ENCODE peak calls at places on chromosomes 6 and 20, in nine cellular contexts. S is sigmoid colon, Z is ovary, L is tibial nerve, N is suprapubic skin, W is A549, T is transverse colon, J is GM12878, O is HepG2. A is an unnamed sample.
A peak's percentile ranks its signal among the peaks of the same experiment; 100 is the strongest.

GRCh38 chr6:15897063-15897934 is 231.6 kb upstream of the MYLIP start:
- DNase-seq in T (no peak), S (no peak), W (no peak), N (no peak), J (no peak), Z (peak; percentile 37), L (peak; percentile 61), O (no peak), A (peak; percentile 60)

GRCh38 chr6:34447915-34448314 is 18.0 kb upstream of the PACSIN1 start:
- DNase-seq in Z (no peak), J (no peak), S (no peak), O (no peak), N (no peak), W (no peak), L (no peak), T (peak; percentile 19), A (peak; percentile 33)

GRCh38 chr6:158071121-158072082 is 89.7 kb downstream of the SYNJ2 start:
- DNase-seq in O (no peak), N (no peak), Z (no peak), T (no peak), S (peak; percentile 51), L (no peak), J (no peak), W (no peak), A (no peak)

GRCh38 chr20:58697867-58698703 is 5.5 kb downstream of the NPEPL1 start:
- DNase-seq in N (peak; percentile 71), L (no peak), Z (no peak), J (no peak), S (peak; percentile 60), T (peak; percentile 2), O (no peak), W (no peak), A (no peak)

GRCh38 chr6:23478324-23478723 is 647.7 kb upstream of the NRSN1 start:
- DNase-seq in Z (no peak), T (no peak), J (no peak), O (no peak), W (no peak), S (no peak), L (no peak), N (no peak), A (no peak)

GRCh38 chr6:150149146-150149545 is 6.3 kb downstream of the PPP1R14C start:
- DNase-seq in O (no peak), W (no peak), J (no peak), T (no peak), Z (no peak), L (no peak), N (no peak), S (no peak), A (no peak)

GRCh38 chr6:49713346-49713745 is at the start of gene CRISP2:
- DNase-seq in W (no peak), J (no peak), L (no peak), Z (no peak), S (no peak), N (no peak), O (no peak), T (no peak), A (no peak)

GRCh38 chr20:32231847-32232246 is 24.2 kb downstream of the POFUT1 start:
- DNase-seq in T (no peak), J (no peak), L (no peak), O (no peak), W (no peak), N (no peak), S (no peak), Z (no peak), A (no peak)

GRCh38 chr20:36304786-36305495 is 1.2 kb upstream of the DLGAP4 start:
- DNase-seq in Z (no peak), W (no peak), S (peak; percentile 29), O (no peak), T (no peak), L (no peak), J (no peak), N (no peak), A (no peak)

GRCh38 chr6:47014401-47014800 is 27.7 kb downstream of the ADGRF1 start:
- DNase-seq in O (no peak), N (no peak), W (no peak), S (no peak), J (no peak), T (no peak), Z (no peak), L (no peak), A (no peak)

GRCh38 chr20:44035924-44036323 is 121.3 kb downstream of the TOX2 start:
- DNase-seq in O (no peak), T (no peak), N (peak; percentile 40), Z (no peak), L (no peak), S (peak; percentile 43), W (no peak), J (no peak), A (peak; percentile 58)

GRCh38 chr6:35058827-35059522 is 82.2 kb downstream of the TCP11 start:
- DNase-seq in W (no peak), L (no peak), O (no peak), J (no peak), S (no peak), Z (no peak), T (no peak), N (no peak), A (no peak)

GRCh38 chr20:62314711-62315302 is 12.0 kb downstream of the ADRM1 start:
- DNase-seq in Z (no peak), S (no peak), T (no peak), J (no peak), N (no peak), L (no peak), W (no peak), O (no peak), A (no peak)

GRCh38 chr20:41879151-41879550 is 261.0 kb upstream of the CHD6 start:
- DNase-seq in T (no peak), N (no peak), Z (no peak), W (no peak), L (no peak), J (no peak), S (no peak), O (no peak), A (no peak)

GRCh38 chr6:2725999-2726567 is 24.6 kb downstream of the MYLK4 start:
- DNase-seq in L (no peak), W (no peak), Z (no peak), O (no peak), S (no peak), J (peak; percentile 28), N (no peak), T (no peak), A (no peak)

DNA sequence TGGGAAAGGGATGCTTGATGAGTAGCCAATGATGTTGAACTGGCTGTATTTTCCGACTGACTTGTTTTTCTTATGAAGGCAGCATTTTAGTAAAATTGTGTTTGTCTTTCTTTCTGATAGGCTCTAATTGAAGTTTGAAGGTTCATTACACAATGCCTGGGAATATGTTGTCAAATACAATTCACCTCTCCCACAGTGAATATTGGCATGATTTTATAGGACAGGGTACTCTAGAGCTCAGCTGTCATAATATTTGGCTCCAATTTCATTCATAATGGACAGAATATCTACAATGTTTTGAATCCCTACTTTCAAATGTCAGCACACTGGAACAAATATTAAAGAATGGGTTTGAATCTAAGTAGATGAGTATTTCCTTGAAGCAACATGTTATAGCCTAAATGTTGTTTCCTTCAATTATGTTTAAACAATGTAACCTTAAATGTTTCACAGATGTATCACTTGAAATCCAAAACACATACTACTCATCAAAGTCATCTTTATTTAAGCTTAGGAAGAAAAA is 81.4 kb downstream of the LAMA2 start:
- DNase-seq in T (no peak), O (no peak), J (no peak), W (no peak), Z (no peak), N (no peak), L (no peak), S (no peak), A (no peak)
- TF ChIP-seq EP300 in T (no peak), O (no peak), J (no peak), W (no peak), Z (no peak), N (no peak), L (no peak), S (no peak), A (no peak)

GRCh38 chr20:22584630-22584921 is 204 bp upstream of the FOXA2 start:
- DNase-seq in W (peak; percentile 96), T (peak; percentile 88), O (peak; percentile 70), J (no peak), L (no peak), S (no peak), Z (no peak), N (no peak), A (peak; percentile 94)

GRCh38 chr20:22581437-22582385 is 2.7 kb downstream of the FOXA2 start:
- DNase-seq in J (no peak), Z (no peak), T (no peak), L (no peak), O (no peak), N (no peak), W (no peak), S (no peak), A (peak; percentile 83)

GRCh38 chr20:22582960-22583772 is 1.2 kb downstream of the FOXA2 start:
- DNase-seq in S (no peak), W (peak; percentile 44), L (no peak), N (no peak), O (peak; percentile 36), J (no peak), Z (no peak), T (peak; percentile 19), A (peak; percentile 86)

GRCh38 chr20:22583773-22584629 is at the start of gene FOXA2:
- DNase-seq in O (peak; percentile 93), J (no peak), Z (no peak), S (no peak), T (peak; percentile 79), L (no peak), W (peak; percentile 96), N (no peak), A (peak; percentile 72)

DNA sequence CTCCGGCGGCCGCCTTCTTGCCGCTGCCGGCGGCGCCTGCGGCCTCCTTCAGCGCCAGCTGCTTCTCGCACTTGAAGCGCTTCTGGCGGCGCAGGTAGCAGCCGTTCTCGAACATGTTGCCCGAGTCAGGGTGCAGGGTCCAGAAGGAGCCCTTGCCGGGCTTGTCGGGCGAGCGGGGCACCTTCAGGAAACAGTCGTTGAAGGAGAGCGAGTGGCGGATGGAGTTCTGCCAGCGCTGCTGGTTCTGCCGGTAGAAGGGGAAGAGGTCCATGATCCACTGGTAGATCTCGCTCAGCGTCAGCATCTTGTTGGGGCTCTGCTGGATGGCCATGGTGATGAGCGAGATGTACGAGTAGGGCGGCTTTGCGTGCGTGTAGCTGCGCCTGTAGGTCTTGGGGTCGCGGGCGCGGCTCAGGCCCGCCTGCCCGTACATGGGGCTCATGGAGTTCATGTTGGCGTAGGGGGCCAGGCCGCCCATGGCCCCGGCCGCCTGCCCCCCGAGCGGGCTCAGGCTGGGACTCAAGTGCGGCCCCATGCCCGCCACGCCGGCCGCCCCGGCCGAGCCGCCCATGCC is 1.9 kb downstream of the FOXA2 start:
- DNase-seq in Z (no peak), T (no peak), J (no peak), L (no peak), N (no peak), O (no peak), W (no peak), S (no peak), A (no peak)
- TF ChIP-seq CTCF in Z (no peak), T (no peak), J (no peak), L (no peak), N (no peak), O (no peak), W (no peak), S (no peak), A (no peak)

GRCh38 chr6:106512048-106512957 is 117.0 kb downstream of the RTN4IP1 start:
- DNase-seq in J (no peak), S (peak; percentile 82), Z (peak; percentile 65), O (peak; percentile 68), T (peak; percentile 92), W (peak; percentile 13), N (peak; percentile 86), L (peak; percentile 33), A (peak; percentile 94)
- TF ChIP-seq POLR2A in J (peak; percentile 57), S (no peak), Z (no peak), O (peak; percentile 68), T (peak; percentile 90), W (no peak), N (no peak), L (no peak), A (peak; percentile 74)

GRCh38 chr6:152170702-152171667 is 363.5 kb downstream of the ESR1 start:
- DNase-seq in O (peak; percentile 94), L (no peak), N (no peak), J (peak; percentile 89), T (no peak), Z (no peak), W (no peak), S (no peak), A (no peak)
- TF ChIP-seq EP300 in O (peak; percentile 76), L (no peak), N (no peak), J (peak; percentile 86), T (no peak), Z (no peak), W (no peak), S (no peak), A (no peak)